ENCODE peak calls at places on chromosomes 11 and 22, in nine cellular contexts. N is EH; P is HCT116; J is stimulated activated CD8-positive, alpha-beta memory T cell treated with anti-CD3 and anti-CD28 coated beads, Interleukin-7, amount 100 ng/mL, for 1 hour; X is activated naive CD8-positive, alpha-beta T cell treated with anti-CD3 and anti-CD28 coated beads for 36 hours; F is stimulated activated CD4-positive, alpha-beta T cell treated with anti-CD3 and anti-CD28 coated beads, Interleukin-15, amount 100 ng/mL, for 1 hour; C is choroid plexus epithelial cell; K is WTC11; E is AG04450. L is an unnamed sample.

GRCh38 chr11:122214567-122214966 is 98.6 kb upstream of the BLID start:
- DNase-seq in N (peak), P (no peak), J (no peak), X (no peak), F (no peak), C (peak), K (no peak), E (no peak), L (no peak)

GRCh38 chr11:18312012-18312411 is 9.9 kb downstream of the HPS5 start:
- DNase-seq in N (peak), P (no peak), J (no peak), X (no peak), F (no peak), C (peak), K (no peak), E (no peak), L (no peak)

GRCh38 chr11:21761000-21761399 is 431.9 kb upstream of the ANO5 start:
- DNase-seq in N (no peak), P (no peak), J (no peak), X (no peak), F (no peak), C (no peak), K (no peak), E (no peak), L (no peak)

GRCh38 chr22:32996702-32997101 is 61.5 kb downstream of the SYN3 start:
- DNase-seq in N (peak), P (no peak), J (no peak), X (no peak), F (no peak), C (no peak), K (no peak), E (no peak), L (peak)

GRCh38 chr11:93054279-93054678 is 84.8 kb downstream of the MTNR1B start:
- DNase-seq in N (peak), P (no peak), J (no peak), X (no peak), F (no peak), C (peak), K (no peak), E (no peak), L (no peak)

GRCh38 chr11:83528225-83528624 is 242.1 kb upstream of the CCDC90B start:
- DNase-seq in N (no peak), P (no peak), J (no peak), X (no peak), F (no peak), C (no peak), K (no peak), E (no peak), L (no peak)

GRCh38 chr22:42623301-42623751 is 8.6 kb upstream of the POLDIP3 start:
- DNase-seq in N (no peak), P (no peak), J (no peak), X (no peak), F (no peak), C (no peak), K (no peak), E (no peak), L (no peak)

GRCh38 chr22:39517470-39517869 is 2.9 kb upstream of the ATF4 start:
- DNase-seq in N (no peak), P (no peak), J (no peak), X (no peak), F (no peak), C (no peak), K (no peak), E (no peak), L (no peak)

GRCh38 chr11:65703846-65704245 is 8.2 kb upstream of the KAT5 start:
- DNase-seq in N (no peak), P (no peak), J (no peak), X (no peak), F (no peak), C (no peak), K (no peak), E (no peak), L (no peak)

GRCh38 chr11:69449320-69450063 is 32.0 kb upstream of the LINC01488 start:
- DNase-seq in N (peak), P (no peak), J (no peak), X (no peak), F (no peak), C (peak), K (no peak), E (no peak), L (peak)

GRCh38 chr11:60428517-60428916 is 855 bp upstream of the MS4A5 start:
- DNase-seq in N (no peak), P (peak), J (no peak), X (no peak), F (no peak), C (no peak), K (no peak), E (no peak), L (no peak)

GRCh38 chr11:73141031-73141308 is 1.1 kb downstream of the FCHSD2 start:
- DNase-seq in N (no peak), P (no peak), J (no peak), X (peak), F (no peak), C (no peak), K (no peak), E (no peak), L (peak)

GRCh38 chr22:23072035-23072910 is 2.0 kb downstream of the GNAZ start:
- DNase-seq in N (peak), P (no peak), J (no peak), X (no peak), F (no peak), C (no peak), K (no peak), E (no peak), L (no peak)

GRCh38 chr22:29831958-29832357 is 6.1 kb downstream of the ASCC2 start:
- DNase-seq in N (no peak), P (no peak), J (no peak), X (no peak), F (no peak), C (no peak), K (no peak), E (no peak), L (peak)

GRCh38 chr11:42595856-42596255 is 715.9 kb upstream of the API5 start:
- DNase-seq in N (no peak), P (no peak), J (no peak), X (no peak), F (no peak), C (no peak), K (no peak), E (no peak), L (no peak)

GRCh38 chr11:120608760-120609211 is 97.2 kb downstream of the GRIK4 start:
- DNase-seq in N (no peak), P (no peak), J (no peak), X (no peak), F (no peak), C (no peak), K (no peak), E (no peak), L (peak)

GRCh38 chr11:85935751-85936150 is 80.6 kb downstream of the CCDC83 start:
- DNase-seq in N (no peak), P (no peak), J (no peak), X (no peak), F (no peak), C (no peak), K (no peak), E (no peak), L (no peak)

GRCh38 chr11:126186708-126187481 is 24.6 kb downstream of the RPUSD4 start:
- DNase-seq in N (no peak), P (no peak), J (no peak), X (no peak), F (no peak), C (no peak), K (peak), E (no peak), L (no peak)

GRCh38 chr22:50153756-50154140 is 16.8 kb upstream of the PANX2 start:
- DNase-seq in N (no peak), P (no peak), J (no peak), X (no peak), F (no peak), C (no peak), K (no peak), E (no peak), L (no peak)

GRCh38 chr22:46044718-46045458 is 67.9 kb upstream of the WNT7B start:
- DNase-seq in N (peak), P (no peak), J (no peak), X (peak), F (no peak), C (no peak), K (peak), E (no peak), L (no peak)

GRCh38 chr22:20412474-20413216 is 18.7 kb downstream of the ZNF74 start:
- DNase-seq in N (no peak), P (no peak), J (no peak), X (no peak), F (no peak), C (no peak), K (no peak), E (no peak), L (no peak)

GRCh38 chr22:24716602-24717001 is 57.9 kb downstream of the PIWIL3 start:
- DNase-seq in N (no peak), P (no peak), J (no peak), X (no peak), F (no peak), C (no peak), K (no peak), E (no peak), L (no peak)

GRCh38 chr11:116636341-116636968 is 136.3 kb downstream of the BUD13 start:
- DNase-seq in N (no peak), P (no peak), J (no peak), X (no peak), F (no peak), C (no peak), K (no peak), E (no peak), L (no peak)

GRCh38 chr11:120219157-120219934 is 8.5 kb downstream of the OAF start:
- DNase-seq in N (no peak), P (no peak), J (no peak), X (no peak), F (no peak), C (no peak), K (no peak), E (no peak), L (no peak)

GRCh38 chr11:130478881-130479280 is 30.4 kb downstream of the ADAMTS15 start:
- DNase-seq in N (peak), P (no peak), J (no peak), X (no peak), F (no peak), C (peak), K (no peak), E (no peak), L (no peak)

GRCh38 chr22:37100589-37101127 is 8.9 kb downstream of the TMPRSS6 start:
- DNase-seq in N (no peak), P (no peak), J (no peak), X (no peak), F (no peak), C (no peak), K (no peak), E (no peak), L (no peak)

GRCh38 chr11:14124886-14125285 is 162.4 kb downstream of the SPON1 start:
- DNase-seq in N (no peak), P (no peak), J (no peak), X (no peak), F (no peak), C (no peak), K (no peak), E (no peak), L (no peak)

GRCh38 chr22:44395116-44396005 is 82.6 kb upstream of the SHISAL1 start:
- DNase-seq in N (no peak), P (no peak), J (no peak), X (no peak), F (no peak), C (no peak), K (no peak), E (no peak), L (peak)

L was measured in heart right ventricle.